ENCODE peak calls at places on chromosomes 16 and 17, in seven cellular contexts. One of them, this sample, is unnamed.

GRCh38 chr16:88084881-88085280 is 133.6 kb downstream of the BANP start:
- DNase-seq in endothelial cell: no peak
- DNase-seq in CD4-positive, alpha-beta T cell: no peak
- DNase-seq in heart left ventricle: no peak
- DNase-seq in cardiac fibroblast: peak
- DNase-seq in uterus: no peak
- DNase-seq in brain microvascular endothelial cell: no peak
- DNase-seq in this sample: no peak

GRCh38 chr17:6365187-6365943 is 69.6 kb downstream of the AIPL1 start:
- DNase-seq in heart left ventricle: no peak
- DNase-seq in CD4-positive, alpha-beta T cell: no peak
- DNase-seq in cardiac fibroblast: peak
- DNase-seq in uterus: no peak
- DNase-seq in brain microvascular endothelial cell: no peak
- DNase-seq in endothelial cell: no peak
- DNase-seq in this sample: peak

GRCh38 chr16:30112197-30113030 is 923 bp downstream of the GDPD3 start:
- DNase-seq in CD4-positive, alpha-beta T cell: peak
- DNase-seq in cardiac fibroblast: peak
- DNase-seq in heart left ventricle: peak
- DNase-seq in uterus: peak
- DNase-seq in endothelial cell: peak
- DNase-seq in brain microvascular endothelial cell: peak
- DNase-seq in this sample: no peak

GRCh38 chr16:62540496-62540895 is 504.3 kb upstream of the CDH8 start:
- DNase-seq in uterus: no peak
- DNase-seq in heart left ventricle: no peak
- DNase-seq in CD4-positive, alpha-beta T cell: no peak
- DNase-seq in endothelial cell: no peak
- DNase-seq in brain microvascular endothelial cell: no peak
- DNase-seq in cardiac fibroblast: no peak
- DNase-seq in this sample: no peak

GRCh38 chr17:4862720-4863119 is 29.6 kb downstream of the MINK1 start:
- DNase-seq in uterus: no peak
- DNase-seq in heart left ventricle: no peak
- DNase-seq in cardiac fibroblast: no peak
- DNase-seq in brain microvascular endothelial cell: no peak
- DNase-seq in endothelial cell: no peak
- DNase-seq in CD4-positive, alpha-beta T cell: no peak
- DNase-seq in this sample: no peak

GRCh38 chr16:89401641-89402445 is 88.5 kb downstream of the ANKRD11 start:
- DNase-seq in uterus: no peak
- DNase-seq in heart left ventricle: peak
- DNase-seq in cardiac fibroblast: no peak
- DNase-seq in brain microvascular endothelial cell: no peak
- DNase-seq in endothelial cell: no peak
- DNase-seq in CD4-positive, alpha-beta T cell: no peak
- DNase-seq in this sample: no peak

GRCh38 chr17:2511138-2511461 is 588 bp downstream of the METTL16 start:
- DNase-seq in heart left ventricle: no peak
- DNase-seq in CD4-positive, alpha-beta T cell: no peak
- DNase-seq in endothelial cell: no peak
- DNase-seq in brain microvascular endothelial cell: no peak
- DNase-seq in cardiac fibroblast: no peak
- DNase-seq in uterus: no peak
- DNase-seq in this sample: no peak

GRCh38 chr16:69424935-69425784 is 741 bp downstream of the CYB5B start:
- DNase-seq in brain microvascular endothelial cell: no peak
- DNase-seq in heart left ventricle: no peak
- DNase-seq in CD4-positive, alpha-beta T cell: no peak
- DNase-seq in uterus: no peak
- DNase-seq in cardiac fibroblast: no peak
- DNase-seq in endothelial cell: no peak
- DNase-seq in this sample: no peak

GRCh38 chr17:63919311-63919723 is 678 bp upstream of the GH1 start:
- DNase-seq in brain microvascular endothelial cell: peak
- DNase-seq in cardiac fibroblast: peak
- DNase-seq in uterus: peak
- DNase-seq in heart left ventricle: no peak
- DNase-seq in endothelial cell: peak
- DNase-seq in CD4-positive, alpha-beta T cell: peak
- DNase-seq in this sample: no peak

GRCh38 chr17:21174186-21174585 is 39.8 kb downstream of the TMEM11 start:
- DNase-seq in CD4-positive, alpha-beta T cell: no peak
- DNase-seq in heart left ventricle: no peak
- DNase-seq in brain microvascular endothelial cell: no peak
- DNase-seq in uterus: no peak
- DNase-seq in cardiac fibroblast: no peak
- DNase-seq in endothelial cell: no peak
- DNase-seq in this sample: no peak

GRCh38 chr16:3256146-3256875 is at the start of gene MEFV:
- DNase-seq in heart left ventricle: no peak
- DNase-seq in endothelial cell: no peak
- DNase-seq in uterus: no peak
- DNase-seq in cardiac fibroblast: peak
- DNase-seq in CD4-positive, alpha-beta T cell: no peak
- DNase-seq in brain microvascular endothelial cell: no peak
- DNase-seq in this sample: no peak

GRCh38 chr16:12803203-12804093 is at the start of gene CPPED1:
- DNase-seq in brain microvascular endothelial cell: peak
- DNase-seq in CD4-positive, alpha-beta T cell: peak
- DNase-seq in uterus: peak
- DNase-seq in endothelial cell: peak
- DNase-seq in heart left ventricle: peak
- DNase-seq in cardiac fibroblast: peak
- DNase-seq in this sample: peak
- TF ChIP-seq CTCF in brain microvascular endothelial cell: no peak
- TF ChIP-seq CTCF in CD4-positive, alpha-beta T cell: no peak
- TF ChIP-seq CTCF in uterus: peak
- TF ChIP-seq CTCF in endothelial cell: no peak
- TF ChIP-seq CTCF in heart left ventricle: no peak
- TF ChIP-seq CTCF in cardiac fibroblast: no peak
- TF ChIP-seq CTCF in this sample: no peak

GRCh38 chr17:44221072-44221861 is 1.8 kb upstream of the UBTF start:
- DNase-seq in CD4-positive, alpha-beta T cell: peak
- DNase-seq in heart left ventricle: peak
- DNase-seq in cardiac fibroblast: peak
- DNase-seq in brain microvascular endothelial cell: peak
- DNase-seq in uterus: peak
- DNase-seq in endothelial cell: peak
- DNase-seq in this sample: peak
- TF ChIP-seq CTCF in CD4-positive, alpha-beta T cell: no peak
- TF ChIP-seq CTCF in heart left ventricle: no peak
- TF ChIP-seq CTCF in cardiac fibroblast: no peak
- TF ChIP-seq CTCF in brain microvascular endothelial cell: no peak
- TF ChIP-seq CTCF in uterus: no peak
- TF ChIP-seq CTCF in endothelial cell: no peak
- TF ChIP-seq CTCF in this sample: no peak

DNA sequence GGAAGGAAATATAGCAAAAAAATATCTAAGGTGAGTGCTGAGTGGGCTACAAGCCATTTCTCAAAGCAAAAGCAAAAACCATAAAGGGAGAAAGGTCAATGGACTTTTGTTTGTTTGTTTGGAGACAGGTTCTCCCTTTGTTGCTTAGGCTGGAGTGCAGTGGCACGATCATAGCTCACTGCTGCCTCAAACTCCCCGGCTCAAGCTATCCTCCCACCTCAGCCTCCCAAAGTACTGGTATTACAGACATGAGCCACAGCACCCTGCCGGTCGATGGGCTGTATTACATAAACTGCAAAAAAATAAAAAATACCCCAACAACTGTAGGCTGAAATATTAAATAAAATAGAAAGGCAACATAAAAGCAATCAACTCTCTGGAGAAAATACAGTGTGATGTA is 3.5 kb upstream of the RBBP6 start:
- DNase-seq in brain microvascular endothelial cell: no peak
- DNase-seq in endothelial cell: no peak
- DNase-seq in uterus: no peak
- DNase-seq in CD4-positive, alpha-beta T cell: no peak
- DNase-seq in heart left ventricle: no peak
- DNase-seq in cardiac fibroblast: no peak
- DNase-seq in this sample: no peak
- TF ChIP-seq CTCF in brain microvascular endothelial cell: no peak
- TF ChIP-seq CTCF in endothelial cell: no peak
- TF ChIP-seq CTCF in uterus: no peak
- TF ChIP-seq CTCF in CD4-positive, alpha-beta T cell: no peak
- TF ChIP-seq CTCF in heart left ventricle: no peak
- TF ChIP-seq CTCF in cardiac fibroblast: no peak
- TF ChIP-seq CTCF in this sample: no peak

GRCh38 chr17:20123209-20123608 is 114.0 kb downstream of the SPECC1 start:
- DNase-seq in uterus: no peak
- DNase-seq in cardiac fibroblast: no peak
- DNase-seq in brain microvascular endothelial cell: no peak
- DNase-seq in heart left ventricle: no peak
- DNase-seq in CD4-positive, alpha-beta T cell: no peak
- DNase-seq in endothelial cell: no peak
- DNase-seq in this sample: peak

GRCh38 chr17:20121359-20122235 is 112.4 kb downstream of the SPECC1 start:
- DNase-seq in heart left ventricle: no peak
- DNase-seq in uterus: peak
- DNase-seq in cardiac fibroblast: peak
- DNase-seq in endothelial cell: peak
- DNase-seq in CD4-positive, alpha-beta T cell: peak
- DNase-seq in brain microvascular endothelial cell: peak
- DNase-seq in this sample: peak

GRCh38 chr17:20122236-20122879 is 113.2 kb downstream of the SPECC1 start:
- DNase-seq in uterus: no peak
- DNase-seq in endothelial cell: no peak
- DNase-seq in cardiac fibroblast: no peak
- DNase-seq in heart left ventricle: no peak
- DNase-seq in CD4-positive, alpha-beta T cell: no peak
- DNase-seq in brain microvascular endothelial cell: no peak
- DNase-seq in this sample: peak

GRCh38 chr17:20127660-20128413 is 118.7 kb downstream of the SPECC1 start:
- DNase-seq in uterus: no peak
- DNase-seq in heart left ventricle: no peak
- DNase-seq in brain microvascular endothelial cell: no peak
- DNase-seq in cardiac fibroblast: peak
- DNase-seq in CD4-positive, alpha-beta T cell: no peak
- DNase-seq in endothelial cell: no peak
- DNase-seq in this sample: no peak

GRCh38 chr17:20125724-20126123 is 116.6 kb downstream of the SPECC1 start:
- DNase-seq in heart left ventricle: no peak
- DNase-seq in cardiac fibroblast: no peak
- DNase-seq in uterus: no peak
- DNase-seq in brain microvascular endothelial cell: no peak
- DNase-seq in endothelial cell: no peak
- DNase-seq in CD4-positive, alpha-beta T cell: no peak
- DNase-seq in this sample: peak
- TF ChIP-seq CTCF in heart left ventricle: no peak
- TF ChIP-seq CTCF in cardiac fibroblast: no peak
- TF ChIP-seq CTCF in uterus: no peak
- TF ChIP-seq CTCF in brain microvascular endothelial cell: no peak
- TF ChIP-seq CTCF in endothelial cell: no peak
- TF ChIP-seq CTCF in CD4-positive, alpha-beta T cell: no peak
- TF ChIP-seq CTCF in this sample: no peak

DNA sequence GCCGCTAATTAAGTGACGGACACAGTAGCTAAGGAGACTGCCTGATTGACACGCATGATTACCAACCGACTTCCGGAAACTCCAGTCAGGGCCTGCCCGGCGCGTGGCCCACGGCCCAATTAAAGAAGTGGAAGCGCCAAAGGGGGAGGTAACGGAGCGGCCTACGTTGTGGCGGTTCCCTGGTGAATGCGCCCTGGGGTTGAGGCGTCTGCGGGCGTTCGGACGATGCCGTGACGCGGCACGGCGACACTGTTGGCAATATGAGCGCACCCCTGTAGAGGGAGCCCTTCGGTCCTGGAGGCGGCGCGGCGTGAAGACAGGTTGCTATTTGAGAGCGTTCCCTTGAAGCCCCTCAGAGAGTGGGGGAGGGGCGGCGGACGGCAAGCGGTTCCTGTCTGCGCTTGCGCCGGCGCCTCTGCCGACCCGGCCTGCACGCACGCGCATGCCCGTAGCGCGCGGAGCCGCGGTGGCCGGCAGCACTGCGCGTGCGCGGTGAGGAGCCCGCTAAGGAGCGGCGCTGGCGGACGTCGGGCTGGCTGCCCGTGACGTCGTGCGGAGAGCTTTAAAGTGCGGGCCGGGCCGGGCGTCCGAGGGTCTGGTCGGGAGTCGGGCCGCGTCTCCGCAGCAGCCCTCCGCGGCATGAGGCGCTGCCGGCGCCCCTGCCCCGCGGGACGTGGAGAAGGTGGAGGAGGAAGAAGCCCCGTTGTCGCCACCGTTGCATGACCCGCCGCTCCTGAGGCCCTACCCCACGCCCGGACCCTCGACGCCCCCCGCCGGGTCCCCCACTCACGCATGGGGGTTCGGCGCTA is at the start of gene ALKBH5:
- DNase-seq in brain microvascular endothelial cell: peak
- DNase-seq in heart left ventricle: peak
- DNase-seq in endothelial cell: peak
- DNase-seq in cardiac fibroblast: peak
- DNase-seq in uterus: peak
- DNase-seq in CD4-positive, alpha-beta T cell: peak
- DNase-seq in this sample: peak
- TF ChIP-seq CTCF in brain microvascular endothelial cell: peak
- TF ChIP-seq CTCF in heart left ventricle: peak
- TF ChIP-seq CTCF in endothelial cell: peak
- TF ChIP-seq CTCF in cardiac fibroblast: peak
- TF ChIP-seq CTCF in uterus: peak
- TF ChIP-seq CTCF in CD4-positive, alpha-beta T cell: peak
- TF ChIP-seq CTCF in this sample: peak

GRCh38 chr16:25269879-25270278 is 12.2 kb upstream of the ZKSCAN2 start:
- DNase-seq in CD4-positive, alpha-beta T cell: no peak
- DNase-seq in brain microvascular endothelial cell: no peak
- DNase-seq in uterus: no peak
- DNase-seq in cardiac fibroblast: no peak
- DNase-seq in endothelial cell: no peak
- DNase-seq in heart left ventricle: no peak
- DNase-seq in this sample: no peak
- TF ChIP-seq CTCF in CD4-positive, alpha-beta T cell: no peak
- TF ChIP-seq CTCF in brain microvascular endothelial cell: no peak
- TF ChIP-seq CTCF in uterus: no peak
- TF ChIP-seq CTCF in cardiac fibroblast: no peak
- TF ChIP-seq CTCF in endothelial cell: no peak
- TF ChIP-seq CTCF in heart left ventricle: no peak
- TF ChIP-seq CTCF in this sample: no peak

This sample was measured in osteocyte.